ENCODE peak calls at places on chromosomes 3 and 15, in eight cellular contexts. S is left ventricle myocardium inferior; B is CD8-positive, alpha-beta T cell; Q is heart right ventricle; R is A172; C is EH; E is adrenal gland; A is ovary. Y is an unnamed sample.

GRCh38 chr3:56347219-56347871 is 120.9 kb downstream of the ERC2 start:
- DNase-seq in A (no peak), B (no peak), R (peak), S (no peak), C (peak), Q (peak), E (peak), Y (no peak)

GRCh38 chr3:64916192-64916798 is 228.5 kb upstream of the ADAMTS9 start:
- DNase-seq in Q (no peak), A (no peak), E (no peak), C (no peak), R (no peak), B (no peak), S (no peak), Y (no peak)

GRCh38 chr3:196339493-196340254 is 1.5 kb upstream of the TM4SF19 start:
- DNase-seq in E (peak), S (no peak), R (peak), A (no peak), Q (no peak), C (peak), B (no peak), Y (no peak)

GRCh38 chr15:76253851-76254440 is 57.3 kb downstream of the ETFA start:
- DNase-seq in R (no peak), A (no peak), S (no peak), Q (no peak), C (peak), B (no peak), E (no peak), Y (no peak)

GRCh38 chr3:191775451-191776233 is 314.7 kb downstream of the PYDC2 start:
- DNase-seq in B (no peak), A (no peak), S (no peak), E (no peak), R (peak), Q (no peak), C (peak), Y (no peak)

GRCh38 chr15:63338170-63338569 is 43.5 kb downstream of the CA12 start:
- DNase-seq in E (no peak), R (no peak), C (peak), S (no peak), Q (no peak), A (no peak), B (no peak), Y (no peak)

GRCh38 chr3:5019411-5020261 is 40.4 kb downstream of the BHLHE40 start:
- DNase-seq in B (peak), C (no peak), S (no peak), E (no peak), A (no peak), Q (no peak), R (peak), Y (no peak)

GRCh38 chr15:81848701-81849100 is 197.1 kb downstream of the MEX3B start:
- DNase-seq in S (no peak), R (no peak), A (no peak), Q (no peak), B (no peak), E (no peak), C (no peak), Y (no peak)

Y was measured in Panc1.